ENCODE peak calls at places on chromosomes 7 and 10, in five cellular contexts. One of them, this sample, is unnamed.

GRCh38 chr7:17844514-17845196 is 95.6 kb downstream of the SNX13 start:
- DNase-seq in PC-3: peak
- DNase-seq in fibroblast of mammary gland: no peak
- DNase-seq in fibroblast of the aortic adventitia: no peak
- DNase-seq in Calu3: peak
- DNase-seq in this sample: peak

GRCh38 chr10:106595281-106595680 is 569.2 kb downstream of the SORCS1 start:
- DNase-seq in PC-3: no peak
- DNase-seq in fibroblast of mammary gland: no peak
- DNase-seq in fibroblast of the aortic adventitia: no peak
- DNase-seq in Calu3: no peak
- DNase-seq in this sample: no peak

GRCh38 chr7:116431783-116432182 is 67.8 kb upstream of the CAV2 start:
- DNase-seq in PC-3: no peak
- DNase-seq in fibroblast of mammary gland: peak
- DNase-seq in fibroblast of the aortic adventitia: no peak
- DNase-seq in Calu3: no peak
- DNase-seq in this sample: no peak

GRCh38 chr7:100719523-100720319 is 547 bp upstream of the EPO start:
- DNase-seq in PC-3: peak
- DNase-seq in fibroblast of mammary gland: peak
- DNase-seq in fibroblast of the aortic adventitia: peak
- DNase-seq in Calu3: no peak
- DNase-seq in this sample: peak

GRCh38 chr10:119521443-119522204 is 20.9 kb downstream of the RGS10 start:
- DNase-seq in PC-3: peak
- DNase-seq in fibroblast of mammary gland: peak
- DNase-seq in fibroblast of the aortic adventitia: peak
- DNase-seq in Calu3: no peak
- DNase-seq in this sample: peak

GRCh38 chr10:118914626-118915025 is 114.9 kb upstream of the NANOS1 start:
- DNase-seq in PC-3: no peak
- DNase-seq in fibroblast of mammary gland: no peak
- DNase-seq in fibroblast of the aortic adventitia: no peak
- DNase-seq in Calu3: no peak
- DNase-seq in this sample: no peak

GRCh38 chr7:118368958-118369357 is 144.5 kb downstream of the ANKRD7 start:
- DNase-seq in PC-3: no peak
- DNase-seq in fibroblast of mammary gland: peak
- DNase-seq in fibroblast of the aortic adventitia: no peak
- DNase-seq in Calu3: no peak
- DNase-seq in this sample: no peak

GRCh38 chr7:142749218-142749993 is at the start of gene PRSS1:
- DNase-seq in PC-3: no peak
- DNase-seq in fibroblast of mammary gland: no peak
- DNase-seq in fibroblast of the aortic adventitia: no peak
- DNase-seq in Calu3: peak
- DNase-seq in this sample: no peak

GRCh38 chr7:31513790-31514189 is at the start of gene ITPRID1:
- DNase-seq in PC-3: no peak
- DNase-seq in fibroblast of mammary gland: no peak
- DNase-seq in fibroblast of the aortic adventitia: no peak
- DNase-seq in Calu3: no peak
- DNase-seq in this sample: no peak

GRCh38 chr7:44282601-44283171 is 42.7 kb downstream of the CAMK2B start:
- DNase-seq in PC-3: no peak
- DNase-seq in fibroblast of mammary gland: no peak
- DNase-seq in fibroblast of the aortic adventitia: no peak
- DNase-seq in Calu3: no peak
- DNase-seq in this sample: no peak

GRCh38 chr7:50650057-50650664 is 85.0 kb upstream of the DDC start:
- DNase-seq in PC-3: no peak
- DNase-seq in fibroblast of mammary gland: no peak
- DNase-seq in fibroblast of the aortic adventitia: no peak
- DNase-seq in Calu3: no peak
- DNase-seq in this sample: no peak

GRCh38 chr7:128121731-128122576 is 90.7 kb upstream of the LRRC4 start:
- DNase-seq in PC-3: no peak
- DNase-seq in fibroblast of mammary gland: peak
- DNase-seq in fibroblast of the aortic adventitia: peak
- DNase-seq in Calu3: no peak
- DNase-seq in this sample: no peak

GRCh38 chr10:14468022-14468421 is 137.3 kb upstream of the FRMD4A start:
- DNase-seq in PC-3: no peak
- DNase-seq in fibroblast of mammary gland: peak
- DNase-seq in fibroblast of the aortic adventitia: no peak
- DNase-seq in Calu3: no peak
- DNase-seq in this sample: no peak

GRCh38 chr7:142887282-142888015 is 1.9 kb upstream of the TRPV6 start:
- DNase-seq in PC-3: no peak
- DNase-seq in fibroblast of mammary gland: no peak
- DNase-seq in fibroblast of the aortic adventitia: no peak
- DNase-seq in Calu3: no peak
- DNase-seq in this sample: no peak

GRCh38 chr7:81482600-81483186 is 287.2 kb downstream of the HGF start:
- DNase-seq in PC-3: peak
- DNase-seq in fibroblast of mammary gland: peak
- DNase-seq in fibroblast of the aortic adventitia: peak
- DNase-seq in Calu3: no peak
- DNase-seq in this sample: peak

GRCh38 chr7:22821702-22822485 is 755 bp downstream of the TOMM7 start:
- DNase-seq in PC-3: peak
- DNase-seq in fibroblast of mammary gland: peak
- DNase-seq in fibroblast of the aortic adventitia: peak
- DNase-seq in Calu3: peak
- DNase-seq in this sample: peak

GRCh38 chr10:16014469-16014868 is 154.2 kb upstream of the MINDY3 start:
- DNase-seq in PC-3: no peak
- DNase-seq in fibroblast of mammary gland: no peak
- DNase-seq in fibroblast of the aortic adventitia: no peak
- DNase-seq in Calu3: no peak
- DNase-seq in this sample: no peak

GRCh38 chr10:31604646-31605170 is 285.7 kb downstream of the ZEB1 start:
- DNase-seq in PC-3: no peak
- DNase-seq in fibroblast of mammary gland: no peak
- DNase-seq in fibroblast of the aortic adventitia: no peak
- DNase-seq in Calu3: no peak
- DNase-seq in this sample: no peak

GRCh38 chr7:102264367-102264891 is 22.2 kb upstream of the SH2B2 start:
- DNase-seq in PC-3: no peak
- DNase-seq in fibroblast of mammary gland: peak
- DNase-seq in fibroblast of the aortic adventitia: no peak
- DNase-seq in Calu3: no peak
- DNase-seq in this sample: no peak

GRCh38 chr10:14604181-14605142 is 170.2 kb downstream of the FAM107B start:
- DNase-seq in PC-3: peak
- DNase-seq in fibroblast of mammary gland: peak
- DNase-seq in fibroblast of the aortic adventitia: peak
- DNase-seq in Calu3: peak
- DNase-seq in this sample: peak

GRCh38 chr7:56009695-56010094 is 41.5 kb downstream of the PSPH start:
- DNase-seq in PC-3: no peak
- DNase-seq in fibroblast of mammary gland: no peak
- DNase-seq in fibroblast of the aortic adventitia: no peak
- DNase-seq in Calu3: peak
- DNase-seq in this sample: no peak

GRCh38 chr10:131750973-131751826 is 149.6 kb upstream of the PPP2R2D start:
- DNase-seq in PC-3: no peak
- DNase-seq in fibroblast of mammary gland: no peak
- DNase-seq in fibroblast of the aortic adventitia: no peak
- DNase-seq in Calu3: no peak
- DNase-seq in this sample: no peak

GRCh38 chr7:157830331-157830730 is 493.5 kb downstream of the DNAJB6 start:
- DNase-seq in PC-3: no peak
- DNase-seq in fibroblast of mammary gland: no peak
- DNase-seq in fibroblast of the aortic adventitia: no peak
- DNase-seq in Calu3: no peak
- DNase-seq in this sample: no peak

GRCh38 chr10:119769886-119770285 is 44.0 kb downstream of the INPP5F start:
- DNase-seq in PC-3: peak
- DNase-seq in fibroblast of mammary gland: peak
- DNase-seq in fibroblast of the aortic adventitia: peak
- DNase-seq in Calu3: no peak
- DNase-seq in this sample: peak

GRCh38 chr10:71638577-71639411 is 80.8 kb downstream of the C10orf105 start:
- DNase-seq in PC-3: no peak
- DNase-seq in fibroblast of mammary gland: no peak
- DNase-seq in fibroblast of the aortic adventitia: no peak
- DNase-seq in Calu3: no peak
- DNase-seq in this sample: no peak

GRCh38 chr10:74008212-74008731 is 10.4 kb downstream of the VCL start:
- DNase-seq in PC-3: peak
- DNase-seq in fibroblast of mammary gland: peak
- DNase-seq in fibroblast of the aortic adventitia: peak
- DNase-seq in Calu3: no peak
- DNase-seq in this sample: peak

GRCh38 chr7:96649981-96650380 is 59.7 kb downstream of the SEM1 start:
- DNase-seq in PC-3: no peak
- DNase-seq in fibroblast of mammary gland: peak
- DNase-seq in fibroblast of the aortic adventitia: peak
- DNase-seq in Calu3: no peak
- DNase-seq in this sample: peak

DNA sequence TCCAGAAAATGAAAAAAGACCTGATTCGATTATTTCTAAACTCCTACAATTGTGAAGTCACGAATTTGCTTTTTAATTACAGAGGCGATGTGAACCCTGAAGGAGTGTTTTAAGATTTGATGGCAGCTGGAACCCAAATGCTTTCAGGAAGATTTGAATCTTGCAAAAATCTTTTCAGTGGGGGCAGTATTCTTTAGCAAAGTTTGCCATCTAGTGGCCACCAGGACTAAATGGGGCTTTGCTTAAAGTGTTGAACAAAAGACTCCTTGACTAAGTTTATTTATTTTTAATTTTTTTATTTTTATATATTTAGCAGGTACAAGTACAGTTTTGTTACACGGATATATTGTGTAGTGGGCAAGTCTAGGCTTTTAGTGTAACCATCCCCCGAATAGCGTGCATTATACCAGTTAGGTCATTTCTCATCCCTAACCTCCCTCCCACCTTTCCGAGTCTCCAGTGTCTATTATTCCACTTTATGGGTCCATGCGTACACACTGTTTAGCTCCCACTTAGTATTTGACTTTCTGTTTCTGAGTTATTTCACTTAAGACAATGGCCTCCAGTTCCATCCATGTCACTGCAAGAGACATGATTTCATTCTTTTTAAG is 98.8 kb downstream of the CACNB2 start:
- DNase-seq in PC-3: peak
- DNase-seq in fibroblast of mammary gland: peak
- DNase-seq in fibroblast of the aortic adventitia: peak
- DNase-seq in Calu3: no peak
- DNase-seq in this sample: peak
- TF ChIP-seq CTCF in PC-3: peak
- TF ChIP-seq CTCF in fibroblast of mammary gland: peak
- TF ChIP-seq CTCF in fibroblast of the aortic adventitia: peak
- TF ChIP-seq CTCF in Calu3: peak
- TF ChIP-seq CTCF in this sample: peak

GRCh38 chr10:28561531-28561930 is 28.6 kb downstream of the WAC start:
- DNase-seq in PC-3: no peak
- DNase-seq in fibroblast of mammary gland: no peak
- DNase-seq in fibroblast of the aortic adventitia: no peak
- DNase-seq in Calu3: no peak
- DNase-seq in this sample: no peak
- TF ChIP-seq CTCF in PC-3: no peak
- TF ChIP-seq CTCF in fibroblast of mammary gland: no peak
- TF ChIP-seq CTCF in fibroblast of the aortic adventitia: no peak
- TF ChIP-seq CTCF in Calu3: no peak
- TF ChIP-seq CTCF in this sample: no peak

DNA sequence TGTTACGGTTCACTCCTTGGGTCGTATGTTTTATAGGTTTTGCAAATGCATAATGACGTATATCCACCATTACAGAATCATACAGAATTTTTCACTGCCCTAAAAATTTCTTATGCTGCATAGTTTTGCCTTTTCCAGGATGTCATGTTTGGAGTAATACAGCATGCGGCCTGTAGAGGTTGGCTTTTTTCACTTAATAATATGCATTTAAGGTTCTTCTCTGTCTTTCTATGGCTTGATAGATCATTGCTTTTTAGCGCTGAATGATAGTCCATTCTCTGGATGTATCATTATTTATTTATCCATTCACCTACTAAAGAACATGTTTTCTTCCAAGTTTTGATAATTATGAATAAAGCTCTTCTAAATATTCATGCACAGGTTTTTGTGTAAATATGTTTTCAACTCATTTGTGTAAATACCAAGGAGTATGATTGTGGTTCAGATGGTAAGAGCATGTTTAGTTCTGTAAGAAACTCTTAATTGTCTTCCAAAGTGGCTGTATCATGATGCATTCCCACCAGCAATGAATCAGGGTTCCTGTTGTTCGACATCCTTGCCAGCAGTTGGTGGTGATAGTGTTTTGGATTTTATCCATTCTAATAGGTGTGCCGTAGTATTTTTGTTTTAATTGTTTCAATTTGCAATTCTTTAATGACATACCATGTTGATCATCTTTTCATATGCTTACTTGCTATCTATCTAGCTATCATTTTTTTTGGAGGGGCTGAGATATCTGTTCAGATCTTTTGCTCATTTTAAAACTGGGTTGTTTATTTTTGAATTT is 531.2 kb upstream of the GHITM start:
- DNase-seq in PC-3: no peak
- DNase-seq in fibroblast of mammary gland: no peak
- DNase-seq in fibroblast of the aortic adventitia: no peak
- DNase-seq in Calu3: no peak
- DNase-seq in this sample: peak
- TF ChIP-seq CTCF in PC-3: no peak
- TF ChIP-seq CTCF in fibroblast of mammary gland: no peak
- TF ChIP-seq CTCF in fibroblast of the aortic adventitia: no peak
- TF ChIP-seq CTCF in Calu3: no peak
- TF ChIP-seq CTCF in this sample: no peak

GRCh38 chr7:151349507-151349853 is 7.9 kb downstream of the NUB1 start:
- DNase-seq in PC-3: no peak
- DNase-seq in fibroblast of mammary gland: no peak
- DNase-seq in fibroblast of the aortic adventitia: no peak
- DNase-seq in Calu3: peak
- DNase-seq in this sample: no peak

GRCh38 chr7:151348970-151349369 is 7.4 kb downstream of the NUB1 start:
- DNase-seq in PC-3: no peak
- DNase-seq in fibroblast of mammary gland: no peak
- DNase-seq in fibroblast of the aortic adventitia: no peak
- DNase-seq in Calu3: no peak
- DNase-seq in this sample: no peak

GRCh38 chr7:151352512-151352911 is 10.9 kb downstream of the NUB1 start:
- DNase-seq in PC-3: no peak
- DNase-seq in fibroblast of mammary gland: no peak
- DNase-seq in fibroblast of the aortic adventitia: no peak
- DNase-seq in Calu3: no peak
- DNase-seq in this sample: no peak

GRCh38 chr7:151351967-151352366 is 10.4 kb downstream of the NUB1 start:
- DNase-seq in PC-3: no peak
- DNase-seq in fibroblast of mammary gland: no peak
- DNase-seq in fibroblast of the aortic adventitia: no peak
- DNase-seq in Calu3: no peak
- DNase-seq in this sample: no peak

DNA sequence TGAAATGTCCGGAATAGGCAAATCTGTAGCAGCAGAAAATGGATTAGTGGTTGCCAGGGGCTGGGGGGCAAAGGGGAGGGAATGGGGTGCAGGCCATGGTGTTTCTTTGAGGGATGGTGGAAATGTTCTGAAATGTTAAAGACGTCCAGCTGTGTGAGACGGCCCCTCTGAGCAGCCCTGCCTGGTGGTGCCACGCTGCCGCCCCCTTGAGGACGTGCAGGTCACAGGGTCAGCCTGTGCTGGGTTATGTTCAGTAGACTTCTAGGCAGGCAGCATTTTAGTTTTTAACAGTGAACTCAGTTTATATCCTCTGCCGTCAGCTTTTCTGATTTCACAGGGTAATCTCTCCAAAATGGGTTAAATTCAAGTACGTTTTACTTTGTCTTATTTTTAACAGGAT is 9.4 kb downstream of the NUB1 start:
- DNase-seq in PC-3: no peak
- DNase-seq in fibroblast of mammary gland: no peak
- DNase-seq in fibroblast of the aortic adventitia: no peak
- DNase-seq in Calu3: peak
- DNase-seq in this sample: no peak
- TF ChIP-seq CTCF in PC-3: peak
- TF ChIP-seq CTCF in fibroblast of mammary gland: peak
- TF ChIP-seq CTCF in fibroblast of the aortic adventitia: no peak
- TF ChIP-seq CTCF in Calu3: peak
- TF ChIP-seq CTCF in this sample: no peak